ENCODE peak calls at places on chromosome 17, in seven cellular contexts. One of them, this sample, is unnamed.

GRCh38 chr17:28925912-28926365 is 23.1 kb upstream of the DHRS13 start:
- DNase-seq in mesendoderm: no peak
- DNase-seq in IMR-90: peak
- DNase-seq in mesenchymal stem cell: peak
- DNase-seq in H1: no peak
- DNase-seq in neuronal stem cell: no peak
- DNase-seq in trophoblast cell: no peak
- DNase-seq in this sample: no peak

GRCh38 chr17:7720125-7720524 is 2.6 kb downstream of the DNAH2 start:
- DNase-seq in mesendoderm: peak
- DNase-seq in IMR-90: no peak
- DNase-seq in mesenchymal stem cell: no peak
- DNase-seq in H1: no peak
- DNase-seq in neuronal stem cell: no peak
- DNase-seq in trophoblast cell: no peak
- DNase-seq in this sample: no peak

GRCh38 chr17:75524971-75525805 is at the start of gene LLGL2:
- DNase-seq in mesendoderm: peak
- DNase-seq in IMR-90: peak
- DNase-seq in mesenchymal stem cell: peak
- DNase-seq in H1: peak
- DNase-seq in neuronal stem cell: peak
- DNase-seq in trophoblast cell: peak
- DNase-seq in this sample: peak

GRCh38 chr17:33234930-33235685 is 58.0 kb downstream of the ASIC2 start:
- DNase-seq in mesendoderm: no peak
- DNase-seq in IMR-90: peak
- DNase-seq in mesenchymal stem cell: peak
- DNase-seq in H1: no peak
- DNase-seq in neuronal stem cell: no peak
- DNase-seq in trophoblast cell: peak
- DNase-seq in this sample: no peak

GRCh38 chr17:43570518-43570928 is 24.4 kb upstream of the ETV4 start:
- DNase-seq in mesendoderm: no peak
- DNase-seq in IMR-90: peak
- DNase-seq in mesenchymal stem cell: peak
- DNase-seq in H1: no peak
- DNase-seq in neuronal stem cell: no peak
- DNase-seq in trophoblast cell: no peak
- DNase-seq in this sample: no peak

GRCh38 chr17:65594585-65594940 is 33.1 kb upstream of the AXIN2 start:
- DNase-seq in mesendoderm: no peak
- DNase-seq in IMR-90: peak
- DNase-seq in mesenchymal stem cell: peak
- DNase-seq in H1: no peak
- DNase-seq in neuronal stem cell: no peak
- DNase-seq in trophoblast cell: no peak
- DNase-seq in this sample: no peak

GRCh38 chr17:61731330-61731729 is 132.0 kb downstream of the BRIP1 start:
- DNase-seq in mesendoderm: no peak
- DNase-seq in IMR-90: peak
- DNase-seq in mesenchymal stem cell: no peak
- DNase-seq in H1: no peak
- DNase-seq in neuronal stem cell: no peak
- DNase-seq in trophoblast cell: no peak
- DNase-seq in this sample: no peak

GRCh38 chr17:74860229-74860998 is 729 bp upstream of the GRIN2C start:
- DNase-seq in mesendoderm: no peak
- DNase-seq in IMR-90: no peak
- DNase-seq in mesenchymal stem cell: no peak
- DNase-seq in H1: peak
- DNase-seq in neuronal stem cell: no peak
- DNase-seq in trophoblast cell: no peak
- DNase-seq in this sample: peak

DNA sequence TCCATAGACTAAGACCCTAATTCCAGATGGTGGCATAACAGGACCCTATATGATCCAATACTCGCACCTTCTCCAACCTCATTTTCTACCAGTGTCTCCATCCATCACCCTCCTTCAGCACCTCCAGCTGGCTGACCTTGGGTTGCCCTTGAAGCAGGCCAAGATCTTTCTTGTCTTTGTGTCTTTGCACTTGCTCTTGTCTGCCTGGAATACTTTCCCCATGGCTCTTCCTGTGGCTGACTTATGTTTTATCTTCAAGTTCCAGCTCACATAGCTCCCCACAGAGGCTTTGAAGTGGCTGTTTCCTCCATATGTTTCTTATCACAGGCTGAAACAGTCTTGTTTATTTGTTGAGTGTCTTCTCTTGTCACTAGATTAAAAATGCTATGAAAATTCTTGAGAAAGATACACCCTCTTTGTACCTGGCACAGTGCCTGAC is 29.6 kb upstream of the MMD start:
- DNase-seq in mesendoderm: peak
- DNase-seq in IMR-90: peak
- DNase-seq in mesenchymal stem cell: peak
- DNase-seq in H1: no peak
- DNase-seq in neuronal stem cell: no peak
- DNase-seq in trophoblast cell: no peak
- DNase-seq in this sample: no peak
- H4K8ac ChIP-seq in mesendoderm: no peak
- H4K8ac ChIP-seq in IMR-90: no peak
- H4K8ac ChIP-seq in mesenchymal stem cell: no peak
- H4K8ac ChIP-seq in H1: no peak
- H4K8ac ChIP-seq in neuronal stem cell: no peak
- H4K8ac ChIP-seq in trophoblast cell: no peak
- H4K8ac ChIP-seq in this sample: no peak

DNA sequence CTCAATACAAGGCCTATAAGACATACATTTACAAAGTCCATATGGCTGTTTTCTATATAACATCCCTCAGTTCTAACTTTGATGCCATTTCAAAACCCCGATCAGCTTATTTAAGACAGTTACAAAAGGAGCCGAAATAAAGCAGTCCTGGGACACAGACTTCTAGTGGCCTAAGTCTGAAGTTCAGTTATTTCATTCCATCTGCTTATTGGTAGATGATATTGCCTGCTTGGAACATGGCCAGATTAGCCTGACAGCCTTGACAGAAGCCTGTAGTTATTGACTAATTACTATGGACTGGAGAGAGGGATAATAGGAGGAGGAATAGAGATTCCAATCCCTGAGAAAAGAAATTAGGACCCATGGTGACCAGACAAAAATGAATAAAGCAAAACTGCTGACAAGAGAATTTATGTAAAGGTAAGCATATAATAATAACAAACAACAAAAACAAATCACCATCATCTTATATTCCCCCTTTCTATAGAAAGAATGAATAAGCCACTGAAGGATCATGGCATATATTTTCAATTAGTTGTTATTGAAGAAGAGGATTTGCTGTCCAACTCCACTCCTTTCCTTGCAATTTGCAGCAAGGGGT is 206.3 kb upstream of the TOM1L1 start:
- DNase-seq in mesendoderm: no peak
- DNase-seq in IMR-90: no peak
- DNase-seq in mesenchymal stem cell: no peak
- DNase-seq in H1: no peak
- DNase-seq in neuronal stem cell: no peak
- DNase-seq in trophoblast cell: no peak
- DNase-seq in this sample: no peak
- H4K8ac ChIP-seq in mesendoderm: no peak
- H4K8ac ChIP-seq in IMR-90: no peak
- H4K8ac ChIP-seq in mesenchymal stem cell: no peak
- H4K8ac ChIP-seq in H1: no peak
- H4K8ac ChIP-seq in neuronal stem cell: no peak
- H4K8ac ChIP-seq in trophoblast cell: no peak
- H4K8ac ChIP-seq in this sample: no peak

DNA sequence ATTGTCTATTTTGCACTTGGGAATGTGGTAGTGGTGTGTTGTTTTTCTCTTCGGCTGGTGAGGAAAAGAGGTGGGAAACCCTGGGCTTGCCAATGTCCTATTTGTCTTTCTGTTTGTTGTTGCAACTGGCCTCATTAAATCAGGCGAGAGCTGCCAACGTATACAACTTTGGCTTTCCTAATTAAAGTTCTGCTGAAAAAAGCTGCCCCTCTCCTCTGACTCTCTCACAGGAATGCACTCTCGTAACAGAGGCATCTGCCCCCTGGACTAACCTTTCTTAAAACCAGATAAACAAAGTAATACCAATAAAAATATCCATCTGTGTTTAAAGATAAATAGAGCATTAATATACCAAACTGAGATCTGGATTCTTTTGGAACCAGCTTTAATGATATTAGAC is 7.8 kb downstream of the CDRT15 start:
- DNase-seq in mesendoderm: no peak
- DNase-seq in IMR-90: peak
- DNase-seq in mesenchymal stem cell: peak
- DNase-seq in H1: no peak
- DNase-seq in neuronal stem cell: no peak
- DNase-seq in trophoblast cell: no peak
- DNase-seq in this sample: no peak
- H4K8ac ChIP-seq in mesendoderm: no peak
- H4K8ac ChIP-seq in IMR-90: no peak
- H4K8ac ChIP-seq in mesenchymal stem cell: no peak
- H4K8ac ChIP-seq in H1: no peak
- H4K8ac ChIP-seq in neuronal stem cell: no peak
- H4K8ac ChIP-seq in trophoblast cell: no peak
- H4K8ac ChIP-seq in this sample: no peak

GRCh38 chr17:45016823-45017222 is 34.6 kb downstream of the DCAKD start:
- DNase-seq in mesendoderm: peak
- DNase-seq in IMR-90: no peak
- DNase-seq in mesenchymal stem cell: no peak
- DNase-seq in H1: no peak
- DNase-seq in neuronal stem cell: no peak
- DNase-seq in trophoblast cell: peak
- DNase-seq in this sample: peak
- H4K8ac ChIP-seq in mesendoderm: no peak
- H4K8ac ChIP-seq in IMR-90: no peak
- H4K8ac ChIP-seq in mesenchymal stem cell: no peak
- H4K8ac ChIP-seq in H1: no peak
- H4K8ac ChIP-seq in neuronal stem cell: no peak
- H4K8ac ChIP-seq in trophoblast cell: no peak
- H4K8ac ChIP-seq in this sample: no peak

GRCh38 chr17:62966426-62967110 is 533 bp downstream of the TANC2 start:
- DNase-seq in mesendoderm: peak
- DNase-seq in IMR-90: peak
- DNase-seq in mesenchymal stem cell: peak
- DNase-seq in H1: peak
- DNase-seq in neuronal stem cell: peak
- DNase-seq in trophoblast cell: peak
- DNase-seq in this sample: peak

GRCh38 chr17:62964506-62964905 is 1.5 kb upstream of the TANC2 start:
- DNase-seq in mesendoderm: no peak
- DNase-seq in IMR-90: no peak
- DNase-seq in mesenchymal stem cell: no peak
- DNase-seq in H1: no peak
- DNase-seq in neuronal stem cell: no peak
- DNase-seq in trophoblast cell: no peak
- DNase-seq in this sample: no peak

GRCh38 chr17:62967111-62967449 is 1.0 kb downstream of the TANC2 start:
- DNase-seq in mesendoderm: no peak
- DNase-seq in IMR-90: no peak
- DNase-seq in mesenchymal stem cell: no peak
- DNase-seq in H1: no peak
- DNase-seq in neuronal stem cell: no peak
- DNase-seq in trophoblast cell: no peak
- DNase-seq in this sample: no peak

GRCh38 chr17:62965149-62965648 is 836 bp upstream of the TANC2 start:
- DNase-seq in mesendoderm: no peak
- DNase-seq in IMR-90: peak
- DNase-seq in mesenchymal stem cell: peak
- DNase-seq in H1: no peak
- DNase-seq in neuronal stem cell: no peak
- DNase-seq in trophoblast cell: peak
- DNase-seq in this sample: no peak

GRCh38 chr17:62965649-62966425 is at the start of gene TANC2:
- DNase-seq in mesendoderm: peak
- DNase-seq in IMR-90: peak
- DNase-seq in mesenchymal stem cell: peak
- DNase-seq in H1: peak
- DNase-seq in neuronal stem cell: peak
- DNase-seq in trophoblast cell: peak
- DNase-seq in this sample: peak
- H4K8ac ChIP-seq in mesendoderm: no peak
- H4K8ac ChIP-seq in IMR-90: peak
- H4K8ac ChIP-seq in mesenchymal stem cell: peak
- H4K8ac ChIP-seq in H1: no peak
- H4K8ac ChIP-seq in neuronal stem cell: no peak
- H4K8ac ChIP-seq in trophoblast cell: peak
- H4K8ac ChIP-seq in this sample: no peak

DNA sequence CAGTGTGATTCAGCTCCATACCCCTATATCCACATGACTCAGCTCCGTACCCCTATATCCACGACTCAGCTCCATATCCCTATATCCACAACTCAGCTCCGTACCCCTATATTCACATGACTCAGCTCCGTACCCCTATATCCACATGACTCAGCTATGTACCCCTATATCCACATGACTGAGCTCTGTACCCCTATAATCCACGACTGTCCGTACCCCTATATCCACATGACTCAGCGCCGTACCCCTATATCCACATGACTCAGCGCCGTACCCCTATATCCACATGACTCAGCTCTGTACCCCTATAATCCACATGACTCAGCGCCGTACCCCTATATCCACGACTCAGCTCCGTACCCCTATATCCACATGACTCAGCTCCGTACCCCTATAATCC is 16.8 kb downstream of the CYB5D2 start:
- DNase-seq in mesendoderm: no peak
- DNase-seq in IMR-90: no peak
- DNase-seq in mesenchymal stem cell: no peak
- DNase-seq in H1: no peak
- DNase-seq in neuronal stem cell: no peak
- DNase-seq in trophoblast cell: no peak
- DNase-seq in this sample: no peak
- H4K8ac ChIP-seq in mesendoderm: no peak
- H4K8ac ChIP-seq in IMR-90: no peak
- H4K8ac ChIP-seq in mesenchymal stem cell: no peak
- H4K8ac ChIP-seq in H1: no peak
- H4K8ac ChIP-seq in neuronal stem cell: no peak
- H4K8ac ChIP-seq in trophoblast cell: peak
- H4K8ac ChIP-seq in this sample: no peak

GRCh38 chr17:70332811-70333210 is 163.5 kb downstream of the KCNJ2 start:
- DNase-seq in mesendoderm: no peak
- DNase-seq in IMR-90: no peak
- DNase-seq in mesenchymal stem cell: no peak
- DNase-seq in H1: no peak
- DNase-seq in neuronal stem cell: no peak
- DNase-seq in trophoblast cell: no peak
- DNase-seq in this sample: no peak
- H4K8ac ChIP-seq in mesendoderm: no peak
- H4K8ac ChIP-seq in IMR-90: no peak
- H4K8ac ChIP-seq in mesenchymal stem cell: no peak
- H4K8ac ChIP-seq in H1: no peak
- H4K8ac ChIP-seq in neuronal stem cell: no peak
- H4K8ac ChIP-seq in trophoblast cell: no peak
- H4K8ac ChIP-seq in this sample: no peak